ENCODE peak calls at places on chromosome 13, in nine cellular contexts. U, C, F, M, A, Q, V, H and W are unnamed samples.

GRCh38 chr13:39106216-39106995 is 68.2 kb downstream of the NHLRC3 start:
- DNase-seq in V (no peak), U (no peak), M (no peak), A (peak), H (no peak), Q (no peak), F (no peak), C (no peak), W (no peak)

GRCh38 chr13:35909837-35910236 is 221.3 kb downstream of the DCLK1 start:
- DNase-seq in C (no peak), M (no peak), V (no peak), A (no peak), H (peak), U (no peak), Q (no peak), F (no peak), W (no peak)

GRCh38 chr13:79457948-79458347 is 23.0 kb upstream of the NDFIP2 start:
- DNase-seq in U (no peak), M (no peak), H (no peak), Q (no peak), C (no peak), F (no peak), A (peak), V (no peak), W (no peak)

GRCh38 chr13:30002577-30002976 is 152.2 kb upstream of the UBL3 start:
- DNase-seq in F (peak), H (no peak), U (peak), M (no peak), V (no peak), C (no peak), Q (no peak), A (peak), W (no peak)

GRCh38 chr13:94480672-94481145 is 1.2 kb upstream of the DCT start:
- DNase-seq in C (no peak), H (no peak), U (peak), V (no peak), Q (peak), M (no peak), A (peak), F (no peak), W (no peak)

GRCh38 chr13:92407858-92408257 is 818.7 kb upstream of the GPC6 start:
- DNase-seq in H (no peak), V (no peak), A (no peak), F (no peak), M (no peak), Q (no peak), C (no peak), U (no peak), W (no peak)

GRCh38 chr13:77720988-77721387 is 23.5 kb downstream of the SLAIN1 start:
- DNase-seq in Q (no peak), A (no peak), V (no peak), H (no peak), F (peak), M (no peak), U (no peak), C (no peak), W (no peak)

GRCh38 chr13:50720856-50721663 is 122.4 kb downstream of the DLEU7 start:
- DNase-seq in F (no peak), M (no peak), A (no peak), H (no peak), C (no peak), Q (no peak), V (no peak), U (no peak), W (no peak)

GRCh38 chr13:110319774-110320509 is 12.9 kb downstream of the COL4A2 start:
- DNase-seq in Q (no peak), A (peak), F (no peak), U (no peak), H (no peak), V (no peak), M (no peak), C (no peak), W (no peak)

GRCh38 chr13:94860981-94861407 is 148.6 kb upstream of the SOX21 start:
- DNase-seq in C (no peak), V (no peak), M (no peak), Q (no peak), U (no peak), A (peak), H (no peak), F (no peak), W (no peak)

GRCh38 chr13:98771838-98772611 is 19.6 kb upstream of the SLC15A1 start:
- DNase-seq in H (no peak), Q (no peak), V (no peak), A (no peak), C (no peak), M (no peak), U (no peak), F (no peak), W (no peak)

GRCh38 chr13:51742611-51743010 is 61.4 kb downstream of the DHRS12 start:
- DNase-seq in M (no peak), A (no peak), C (no peak), H (peak), V (no peak), U (no peak), Q (no peak), F (no peak), W (no peak)

GRCh38 chr13:51745236-51745635 is 58.7 kb downstream of the DHRS12 start:
- DNase-seq in M (no peak), Q (no peak), A (no peak), U (no peak), F (no peak), V (no peak), H (peak), C (no peak), W (no peak)

GRCh38 chr13:51746802-51747201 is 57.2 kb downstream of the DHRS12 start:
- DNase-seq in Q (no peak), H (peak), A (no peak), C (no peak), V (no peak), M (no peak), F (no peak), U (no peak), W (no peak)

GRCh38 chr13:51747438-51748434 is 56.2 kb downstream of the DHRS12 start:
- DNase-seq in U (no peak), C (no peak), A (no peak), V (no peak), H (peak), F (no peak), Q (no peak), M (no peak), W (no peak)
- TF ChIP-seq CTCF in U (no peak), C (no peak), A (no peak), V (no peak), H (no peak), F (no peak), Q (no peak), M (no peak), W (no peak)

GRCh38 chr13:33388254-33388998 is 102.9 kb upstream of the STARD13 start:
- DNase-seq in F (peak), M (no peak), U (no peak), V (no peak), H (no peak), Q (no peak), A (no peak), C (no peak), W (no peak)
- TF ChIP-seq CTCF in F (no peak), M (no peak), U (no peak), V (no peak), H (no peak), Q (no peak), A (no peak), C (peak), W (no peak)

GRCh38 chr13:43020794-43021193 is 2.6 kb upstream of the DNAJC15 start:
- DNase-seq in H (no peak), V (no peak), A (no peak), M (no peak), C (no peak), Q (no peak), F (no peak), U (no peak), W (no peak)

GRCh38 chr13:43014162-43014561 is 9.2 kb upstream of the DNAJC15 start:
- DNase-seq in M (no peak), A (no peak), Q (no peak), F (no peak), V (no peak), H (no peak), C (no peak), U (no peak), W (no peak)

GRCh38 chr13:43021926-43022670 is 1.3 kb upstream of the DNAJC15 start:
- DNase-seq in U (no peak), H (no peak), F (no peak), C (no peak), A (no peak), V (no peak), M (no peak), Q (no peak), W (no peak)

GRCh38 chr13:43019811-43020210 is 3.6 kb upstream of the DNAJC15 start:
- DNase-seq in V (no peak), A (no peak), F (no peak), M (no peak), U (no peak), H (no peak), Q (no peak), C (no peak), W (no peak)

GRCh38 chr13:43016226-43016625 is 7.2 kb upstream of the DNAJC15 start:
- DNase-seq in F (no peak), C (no peak), H (no peak), M (no peak), V (no peak), U (no peak), Q (no peak), A (no peak), W (no peak)
- TF ChIP-seq CTCF in F (no peak), C (no peak), H (no peak), M (no peak), V (no peak), U (no peak), Q (no peak), A (no peak), W (no peak)

GRCh38 chr13:45522571-45522970 is 57.8 kb downstream of the COG3 start:
- DNase-seq in Q (no peak), U (no peak), A (no peak), F (no peak), M (no peak), H (no peak), C (no peak), V (no peak), W (no peak)
- TF ChIP-seq CTCF in Q (no peak), U (no peak), A (no peak), F (no peak), M (no peak), H (no peak), C (no peak), V (no peak), W (no peak)

GRCh38 chr13:44816701-44817684 is 172.3 kb downstream of the NUFIP1 start:
- DNase-seq in F (no peak), M (no peak), H (no peak), U (no peak), C (no peak), V (no peak), Q (no peak), A (peak), W (no peak)

GRCh38 chr13:44818016-44818415 is 171.3 kb downstream of the NUFIP1 start:
- DNase-seq in C (no peak), F (no peak), H (no peak), V (no peak), A (no peak), Q (no peak), M (no peak), U (no peak), W (no peak)

GRCh38 chr13:44819245-44819644 is 170.0 kb downstream of the NUFIP1 start:
- DNase-seq in M (no peak), F (peak), U (no peak), C (no peak), Q (no peak), A (peak), V (peak), H (no peak), W (peak)

GRCh38 chr13:44819762-44820161 is 169.5 kb downstream of the NUFIP1 start:
- DNase-seq in H (no peak), C (no peak), A (no peak), U (no peak), Q (no peak), V (no peak), M (no peak), F (no peak), W (no peak)

GRCh38 chr13:44818428-44818827 is 170.8 kb downstream of the NUFIP1 start:
- DNase-seq in M (no peak), H (no peak), U (no peak), A (peak), V (no peak), F (peak), C (no peak), Q (no peak), W (no peak)
- TF ChIP-seq CTCF in M (no peak), H (no peak), U (peak), A (no peak), V (no peak), F (no peak), C (peak), Q (peak), W (no peak)

DNA sequence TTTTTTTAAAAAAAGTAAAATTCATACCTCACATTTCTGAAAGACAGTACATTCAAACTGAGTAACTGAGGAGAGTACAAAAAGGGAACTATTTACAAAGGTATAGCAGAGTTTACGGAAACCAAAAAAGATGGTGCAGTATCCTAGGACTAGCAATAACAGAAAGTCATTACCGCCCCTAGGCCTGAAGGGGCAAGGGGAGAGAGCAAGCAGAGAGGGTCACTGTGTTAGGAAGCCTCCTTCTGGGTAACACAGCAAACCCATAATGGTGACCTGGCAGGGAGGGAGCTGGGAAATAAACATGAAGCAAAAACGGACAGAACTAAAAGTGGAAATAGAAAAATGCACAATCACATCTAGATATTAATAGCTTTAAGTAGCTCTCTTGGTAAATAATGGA is 8.2 kb downstream of the VWA8 start:
- DNase-seq in C (no peak), A (no peak), F (no peak), H (no peak), M (no peak), V (no peak), U (no peak), Q (no peak), W (no peak)
- TF ChIP-seq CTCF in C (no peak), A (no peak), F (no peak), H (no peak), M (no peak), V (no peak), U (no peak), Q (no peak), W (no peak)

DNA sequence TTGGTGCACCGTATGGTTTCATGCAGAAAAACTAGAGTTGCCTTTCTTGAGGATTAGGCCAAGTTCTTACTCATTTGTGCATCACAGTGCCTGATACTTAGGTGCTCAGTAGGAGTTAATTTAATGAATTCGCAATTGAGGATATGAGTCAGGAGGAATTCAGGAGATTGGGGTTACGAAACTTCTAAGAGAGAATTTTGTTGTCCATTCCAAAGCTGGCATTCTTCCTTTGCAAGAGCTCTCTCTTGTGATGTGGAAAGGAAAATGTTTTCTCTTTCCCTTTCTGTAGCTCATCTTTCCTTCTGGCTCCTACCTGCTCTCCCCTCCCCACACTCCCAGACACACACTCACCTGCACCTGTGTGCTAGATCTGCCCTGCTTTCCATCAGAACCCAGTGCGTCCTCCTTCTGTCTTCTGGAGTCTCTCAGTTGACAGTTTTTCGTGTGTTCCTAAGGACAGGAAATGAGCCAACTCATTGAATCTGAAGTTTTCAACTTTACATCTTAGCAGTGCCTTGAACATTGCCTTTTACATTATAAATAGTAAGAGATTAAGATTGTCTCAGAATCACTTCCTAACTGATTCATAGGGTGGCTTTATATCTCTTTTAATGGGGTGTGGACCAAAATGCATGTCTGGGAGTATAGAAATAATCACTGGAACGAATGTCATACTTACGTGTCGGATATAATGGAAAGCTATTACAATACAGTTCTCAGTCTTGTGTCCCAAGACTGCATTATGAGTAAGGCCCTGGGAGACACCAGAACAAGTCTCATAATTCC is 19.7 kb upstream of the ERCC5 start:
- DNase-seq in H (no peak), Q (no peak), C (no peak), U (peak), A (peak), F (no peak), M (no peak), V (no peak), W (no peak)
- TF ChIP-seq CTCF in H (no peak), Q (no peak), C (no peak), U (no peak), A (no peak), F (no peak), M (no peak), V (no peak), W (no peak)

GRCh38 chr13:24709186-24709913 is 29.1 kb downstream of the ATP12A start:
- DNase-seq in F (peak), M (no peak), V (peak), U (no peak), Q (no peak), C (peak), A (no peak), H (no peak), W (peak)
- TF ChIP-seq CTCF in F (no peak), M (no peak), V (no peak), U (no peak), Q (no peak), C (no peak), A (no peak), H (no peak), W (no peak)